ENCODE peak calls at places on chromosomes 13 and 19, in seven cellular contexts. F is mesenchymal stem cell, R is mesendoderm, P is trophoblast cell, H is H9, T is H1, Z is neuronal stem cell. U is an unnamed sample.

GRCh38 chr19:17183271-17183757 is 31.8 kb upstream of the USE1 start:
- DNase-seq in T (no peak), P (no peak), Z (no peak), R (peak), H (no peak), F (no peak), U (no peak)

GRCh38 chr19:7679771-7680605 is 645 bp upstream of the TRAPPC5 start:
- DNase-seq in R (no peak), F (no peak), T (no peak), P (no peak), H (no peak), Z (no peak), U (no peak)

GRCh38 chr13:30143671-30144400 is 163.5 kb downstream of the KATNAL1 start:
- DNase-seq in R (no peak), P (no peak), Z (no peak), F (peak), T (no peak), H (no peak), U (peak)

GRCh38 chr13:27961227-27962085 is 7.7 kb downstream of the CDX2 start:
- DNase-seq in R (peak), T (no peak), H (peak), F (no peak), P (no peak), Z (no peak), U (no peak)

GRCh38 chr13:27309401-27309958 is 38.9 kb downstream of the RASL11A start:
- DNase-seq in P (no peak), F (no peak), R (no peak), T (no peak), Z (no peak), H (no peak), U (no peak)

GRCh38 chr13:30363725-30364124 is 56.4 kb upstream of the KATNAL1 start:
- DNase-seq in F (no peak), R (no peak), H (no peak), Z (no peak), T (no peak), P (no peak), U (no peak)

GRCh38 chr13:34748078-34748477 is 194.0 kb upstream of the NBEA start:
- DNase-seq in P (no peak), T (no peak), H (no peak), Z (no peak), F (peak), R (no peak), U (no peak)

GRCh38 chr13:99800951-99801350 is 170.6 kb downstream of the ZIC5 start:
- DNase-seq in P (no peak), R (no peak), F (no peak), Z (no peak), H (peak), T (no peak), U (no peak)

GRCh38 chr13:113769106-113769505 is 10.1 kb downstream of the TMEM255B start:
- DNase-seq in Z (no peak), P (no peak), T (no peak), H (no peak), R (no peak), F (no peak), U (no peak)

GRCh38 chr19:19487077-19488040 is 28.0 kb downstream of the TSSK6 start:
- DNase-seq in Z (no peak), T (no peak), P (no peak), F (no peak), R (no peak), H (no peak), U (no peak)

GRCh38 chr19:19489804-19490204 is 25.5 kb downstream of the TSSK6 start:
- DNase-seq in R (no peak), F (no peak), Z (no peak), T (no peak), H (no peak), P (peak), U (no peak)

GRCh38 chr19:19488041-19488874 is 27.1 kb downstream of the TSSK6 start:
- DNase-seq in T (no peak), R (peak), H (no peak), F (no peak), P (no peak), Z (no peak), U (no peak)

GRCh38 chr19:19490247-19490968 is 24.9 kb downstream of the TSSK6 start:
- DNase-seq in Z (peak), H (peak), R (peak), T (peak), F (peak), P (peak), U (peak)

GRCh38 chr19:19488875-19489690 is 26.3 kb downstream of the TSSK6 start:
- DNase-seq in H (peak), T (peak), Z (peak), P (peak), F (peak), R (peak), U (peak)
- H2BK120ac ChIP-seq in H (peak), T (no peak), Z (no peak), P (peak), F (no peak), R (no peak), U (peak)

GRCh38 chr13:31627097-31627496 is 112.2 kb upstream of the RXFP2 start:
- DNase-seq in P (no peak), H (no peak), T (no peak), R (no peak), F (no peak), Z (no peak), U (peak)

GRCh38 chr13:31625115-31625514 is 114.2 kb upstream of the RXFP2 start:
- DNase-seq in R (peak), Z (no peak), H (no peak), P (no peak), F (no peak), T (no peak), U (no peak)

GRCh38 chr13:31629085-31629785 is 110.1 kb upstream of the RXFP2 start:
- DNase-seq in T (no peak), P (no peak), H (no peak), Z (no peak), R (no peak), F (no peak), U (peak)

GRCh38 chr13:31631716-31632115 is 107.6 kb upstream of the RXFP2 start:
- DNase-seq in H (no peak), Z (no peak), R (peak), P (no peak), T (no peak), F (no peak), U (no peak)

GRCh38 chr13:31631071-31631470 is 108.3 kb upstream of the RXFP2 start:
- DNase-seq in H (peak), R (peak), F (no peak), Z (no peak), T (no peak), P (no peak), U (no peak)
- H3K4me2 ChIP-seq in H (no peak), R (no peak), F (no peak), Z (no peak), T (no peak), P (no peak), U (no peak)

GRCh38 chr13:48456546-48456945 is 43.6 kb upstream of the LPAR6 start:
- DNase-seq in Z (no peak), R (no peak), H (no peak), F (no peak), P (no peak), T (no peak), U (no peak)
- H2BK120ac ChIP-seq in Z (no peak), R (no peak), H (no peak), F (no peak), P (no peak), T (no peak), U (no peak)

DNA sequence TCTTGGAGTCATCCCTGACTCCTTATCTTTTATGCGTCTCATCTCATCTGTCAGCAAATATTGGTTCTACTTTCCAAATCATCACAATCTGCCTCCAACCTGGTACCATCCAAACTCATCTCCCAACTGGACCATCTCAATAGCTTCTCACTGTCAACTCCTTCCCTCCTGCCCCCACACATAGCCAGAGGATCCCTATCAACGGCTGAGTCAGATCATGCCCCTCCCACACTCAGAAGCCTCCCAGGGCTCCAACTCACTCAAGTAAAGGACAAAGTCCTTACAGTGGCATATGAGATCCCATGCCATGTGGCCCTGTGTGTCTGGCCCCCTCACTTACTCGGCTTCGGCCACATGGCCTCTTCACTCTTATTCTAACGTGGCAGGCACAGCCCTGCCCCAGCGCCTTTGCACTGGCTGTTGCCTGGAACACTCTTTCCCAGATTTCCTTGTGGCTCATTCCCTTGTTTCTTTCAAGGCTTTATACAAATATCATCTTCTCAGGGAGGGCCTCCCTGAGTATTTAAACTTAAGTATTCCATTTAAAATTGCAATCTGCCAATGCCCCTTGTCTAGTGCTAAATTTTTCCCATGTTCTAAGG is 4.3 kb downstream of the SPRED3 start:
- DNase-seq in H (no peak), Z (no peak), T (no peak), P (no peak), R (peak), F (peak), U (peak)
- H3K4me2 ChIP-seq in H (no peak), Z (no peak), T (no peak), P (no peak), R (no peak), F (no peak), U (no peak)

GRCh38 chr19:52941941-52942370 is 18.7 kb upstream of the ZNF888 start:
- DNase-seq in H (peak), T (no peak), Z (no peak), F (peak), R (peak), P (peak), U (peak)

GRCh38 chr19:52945652-52946321 is 16.9 kb downstream of the ZNF816 start:
- DNase-seq in H (peak), T (no peak), Z (no peak), F (no peak), P (no peak), R (no peak), U (no peak)

GRCh38 chr19:52943884-52944643 is 18.6 kb downstream of the ZNF816 start:
- DNase-seq in H (no peak), P (peak), T (no peak), R (peak), Z (no peak), F (no peak), U (no peak)

GRCh38 chr19:52942371-52943133 is 19.3 kb upstream of the ZNF888 start:
- DNase-seq in R (peak), F (peak), H (peak), T (no peak), P (peak), Z (peak), U (peak)

GRCh38 chr19:52943134-52943883 is 19.4 kb downstream of the ZNF816 start:
- DNase-seq in H (no peak), P (peak), F (no peak), R (no peak), Z (no peak), T (no peak), U (no peak)
- H2BK120ac ChIP-seq in H (no peak), P (peak), F (no peak), R (peak), Z (no peak), T (peak), U (no peak)

DNA sequence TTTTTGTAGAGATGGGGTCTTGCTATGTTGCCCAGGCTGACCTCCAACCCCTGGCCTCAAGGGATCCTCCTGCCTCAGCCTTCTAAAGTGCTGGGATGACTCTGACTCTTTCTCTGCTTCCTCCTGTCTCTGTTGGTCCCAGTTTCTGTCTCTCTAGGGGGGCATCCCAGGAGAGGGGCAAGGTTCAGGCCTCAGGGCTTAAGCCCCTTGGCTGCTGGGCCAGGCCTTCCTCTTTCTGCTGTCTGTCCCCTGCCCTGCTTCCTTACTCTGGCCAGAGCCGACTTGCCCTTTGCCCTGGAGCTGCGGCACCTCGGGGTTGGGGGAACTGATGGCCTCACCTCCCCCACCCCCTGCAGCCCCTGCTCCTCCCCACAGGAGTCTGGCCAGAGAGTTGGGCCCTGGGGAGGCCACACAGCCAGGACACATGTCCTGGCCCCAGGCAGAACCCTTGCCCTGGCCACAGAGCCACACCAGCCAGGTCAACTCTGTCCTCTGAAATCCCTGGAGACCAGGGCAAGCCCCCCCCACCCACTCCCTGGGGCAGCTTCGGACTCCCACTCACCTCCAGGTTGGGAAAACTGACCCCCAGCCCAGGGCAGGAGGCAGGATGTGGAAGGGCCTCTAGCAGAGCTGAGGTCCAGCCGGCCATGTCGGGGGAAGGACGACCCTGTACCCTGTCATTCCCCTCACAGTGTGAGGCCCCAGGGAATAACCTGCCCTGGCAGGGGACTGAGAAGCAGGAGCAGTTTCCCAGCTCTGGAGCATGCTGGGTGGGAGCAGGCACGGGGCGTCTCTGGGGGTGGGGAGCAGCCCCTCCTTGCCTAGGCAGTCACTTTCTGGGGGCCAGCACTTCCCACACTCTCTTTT is 23.7 kb downstream of the CEBPA start:
- DNase-seq in Z (no peak), F (no peak), P (no peak), T (no peak), H (no peak), R (no peak), U (no peak)
- H3K4me2 ChIP-seq in Z (no peak), F (no peak), P (no peak), T (no peak), H (no peak), R (no peak), U (no peak)

GRCh38 chr19:50498219-50499056 is 12.6 kb downstream of the JOSD2 start:
- DNase-seq in H (no peak), F (no peak), R (no peak), P (no peak), Z (no peak), T (no peak), U (no peak)
- H2BK120ac ChIP-seq in H (no peak), F (no peak), R (no peak), P (no peak), Z (no peak), T (no peak), U (no peak)

GRCh38 chr19:53960886-53961285 is 1.9 kb upstream of the CACNG8 start:
- DNase-seq in R (no peak), H (no peak), P (no peak), T (no peak), Z (no peak), F (no peak), U (no peak)
- H3K4me2 ChIP-seq in R (peak), H (peak), P (no peak), T (peak), Z (no peak), F (no peak), U (no peak)